ENCODE peak calls at places on chromosomes 11 and 22, in eight cellular contexts. Q, J, L, G, C, D, K and R are unnamed samples.

GRCh38 chr11:70610561-70610960 is 212.2 kb downstream of the CTTN start:
- DNase-seq in J (no peak), L (peak; percentile 41), D (no peak), Q (no peak), G (no peak), K (no peak), C (no peak), R (no peak)

GRCh38 chr11:28911829-28912228 is 803.6 kb downstream of the METTL15 start:
- DNase-seq in L (no peak), D (no peak), G (no peak), J (no peak), C (no peak), Q (no peak), K (no peak), R (no peak)

GRCh38 chr11:134743809-134744195 is 331.8 kb upstream of the B3GAT1 start:
- DNase-seq in C (no peak), K (no peak), Q (no peak), L (no peak), J (no peak), D (no peak), G (no peak), R (no peak)

GRCh38 chr22:19576460-19577421 is 52.5 kb upstream of the CLDN5 start:
- DNase-seq in L (no peak), K (no peak), C (no peak), G (peak; percentile 33), D (no peak), J (no peak), Q (no peak), R (no peak)

GRCh38 chr11:120210651-120211521 is at the start of gene OAF:
- DNase-seq in L (peak; percentile 67), D (peak; percentile 78), K (peak; percentile 51), C (peak; percentile 76), G (peak; percentile 94), J (peak; percentile 64), Q (peak; percentile 57), R (peak; percentile 78)

GRCh38 chr11:1085440-1086170 is 10.9 kb downstream of the MUC2 start:
- DNase-seq in L (peak; percentile 41), G (no peak), K (no peak), C (no peak), Q (no peak), D (no peak), J (no peak), R (no peak)

GRCh38 chr22:19174106-19175025 is 4.2 kb downstream of the SLC25A1 start:
- DNase-seq in Q (no peak), L (no peak), D (no peak), J (no peak), K (no peak), G (peak; percentile 84), C (no peak), R (peak; percentile 38)

GRCh38 chr22:17552737-17553136 is 10.6 kb upstream of the SLC25A18 start:
- DNase-seq in J (no peak), K (no peak), C (no peak), Q (peak; percentile 46), D (no peak), G (no peak), L (peak; percentile 56), R (no peak)

GRCh38 chr22:36358533-36359171 is 29.1 kb downstream of the MYH9 start:
- DNase-seq in D (no peak), C (no peak), J (no peak), L (no peak), K (no peak), Q (no peak), G (no peak), R (no peak)

GRCh38 chr11:123261345-123262106 is 66.5 kb upstream of the CLMP start:
- DNase-seq in C (peak; percentile 77), D (peak; percentile 41), Q (peak; percentile 84), J (peak; percentile 84), G (peak; percentile 97), L (peak; percentile 90), K (peak; percentile 73), R (peak; percentile 94)

GRCh38 chr22:34414467-34415440 is 494.5 kb upstream of the LARGE1 start:
- DNase-seq in Q (peak; percentile 30), C (no peak), D (peak; percentile 74), K (peak; percentile 66), J (no peak), L (no peak), G (peak; percentile 98), R (peak; percentile 74)

GRCh38 chr11:17719940-17720795 is 797 bp downstream of the MYOD1 start:
- DNase-seq in J (no peak), C (no peak), K (peak; percentile 34), G (peak; percentile 79), Q (no peak), L (no peak), D (no peak), R (no peak)

GRCh38 chr22:20319041-20319744 is 667 bp downstream of the DGCR6L start:
- DNase-seq in K (no peak), G (peak; percentile 65), L (peak; percentile 46), D (no peak), J (peak; percentile 24), Q (peak; percentile 27), C (peak; percentile 13), R (peak; percentile 23)

GRCh38 chr11:36278531-36279245 is 10.5 kb downstream of the COMMD9 start:
- DNase-seq in G (peak; percentile 49), D (no peak), J (no peak), L (no peak), Q (no peak), K (no peak), C (no peak), R (no peak)

GRCh38 chr11:23413057-23413456 is 552.8 kb upstream of the CCDC179 start:
- DNase-seq in D (no peak), J (no peak), C (no peak), G (no peak), Q (no peak), L (no peak), K (no peak), R (no peak)

GRCh38 chr22:23117890-23118646 is 23.7 kb downstream of the RSPH14 start:
- DNase-seq in D (no peak), C (no peak), K (no peak), Q (no peak), J (no peak), G (no peak), L (no peak), R (no peak)

GRCh38 chr22:45129703-45130524 is 33.8 kb upstream of the NUP50 start:
- DNase-seq in K (no peak), J (no peak), L (no peak), G (peak; percentile 22), C (no peak), Q (no peak), D (no peak), R (no peak)

GRCh38 chr11:68666854-68667253 is 17.5 kb upstream of the GAL start:
- DNase-seq in G (no peak), Q (no peak), K (no peak), L (no peak), C (peak; percentile 36), J (peak; percentile 34), D (no peak), R (no peak)

GRCh38 chr22:32622004-32622761 is 147.6 kb downstream of the FBXO7 start:
- DNase-seq in C (peak; percentile 68), J (no peak), K (no peak), Q (peak; percentile 38), G (peak; percentile 94), D (no peak), L (no peak), R (peak; percentile 72)

GRCh38 chr11:66906077-66906929 is 49.4 kb downstream of the LRFN4 start:
- DNase-seq in C (peak; percentile 40), D (no peak), J (peak; percentile 78), G (no peak), Q (no peak), K (peak; percentile 61), L (no peak), R (peak; percentile 68)

GRCh38 chr11:876550-876949 is 33.9 kb downstream of the TSPAN4 start:
- DNase-seq in G (no peak), J (no peak), L (no peak), C (no peak), K (no peak), D (no peak), Q (no peak), R (peak; percentile 77)

GRCh38 chr22:31230871-31231621 is 18.9 kb downstream of the LIMK2 start:
- DNase-seq in J (peak; percentile 68), C (peak; percentile 60), Q (peak; percentile 52), D (peak; percentile 24), G (peak; percentile 23), K (peak; percentile 40), L (no peak), R (peak; percentile 73)

GRCh38 chr22:17257578-17257977 is 38.3 kb upstream of the ADA2 start:
- DNase-seq in G (peak; percentile 75), C (no peak), Q (no peak), K (no peak), L (no peak), J (no peak), D (no peak), R (no peak)

GRCh38 chr22:45335021-45335818 is 25.5 kb downstream of the FAM118A start:
- DNase-seq in D (no peak), Q (no peak), C (no peak), L (no peak), K (no peak), G (peak; percentile 79), J (no peak), R (peak; percentile 50)

GRCh38 chr11:78868563-78868962 is 293.9 kb upstream of the NARS2 start:
- DNase-seq in D (no peak), Q (no peak), L (no peak), C (no peak), G (no peak), J (no peak), K (no peak), R (no peak)

GRCh38 chr11:17764446-17765218 is 30.1 kb downstream of the KCNC1 start:
- DNase-seq in L (peak; percentile 42), Q (no peak), K (no peak), D (no peak), G (peak; percentile 20), J (no peak), C (no peak), R (no peak)

GRCh38 chr11:66607126-66607834 is 9.2 kb upstream of the RBM14 start:
- DNase-seq in C (peak; percentile 85), K (peak; percentile 55), D (no peak), G (no peak), J (peak; percentile 53), L (no peak), Q (peak; percentile 40), R (peak; percentile 92)

GRCh38 chr11:65334696-65335295 is 1.1 kb downstream of the DPF2 start:
- DNase-seq in Q (no peak), G (no peak), L (no peak), D (no peak), C (no peak), K (no peak), J (no peak), R (no peak)
- H3K27ac ChIP-seq in Q (no peak overlapping the region), G (no peak overlapping the region), L (peak overlapping the region; percentile 87), D (peak overlapping the region; percentile 97), C (peak overlapping the region; percentile 85), K (peak overlapping the region; percentile 94), J (peak overlapping the region; percentile 88), R (peak overlapping the region; percentile 75)

GRCh38 chr11:126336646-126337045 is 18.8 kb upstream of the ST3GAL4 start:
- DNase-seq in Q (no peak), L (no peak), D (no peak), G (peak; percentile 60), C (no peak), K (no peak), J (no peak), R (no peak)
- H3K4me1 ChIP-seq in Q (peaks cover 7% of the 10 kb centered on the region), L (peaks cover 33% of the 10 kb centered on the region), D (no peaks in the 10 kb centered on the region), G (peaks cover 5% of the 10 kb centered on the region), C (peaks cover 13% of the 10 kb centered on the region), K (peaks cover 39% of the 10 kb centered on the region), J (peaks cover 20% of the 10 kb centered on the region), R (peaks cover 26% of the 10 kb centered on the region)

GRCh38 chr11:44426119-44426518 is 116.2 kb upstream of the ALX4 start:
- DNase-seq in L (no peak), J (no peak), Q (no peak), G (no peak), D (no peak), K (no peak), C (no peak), R (no peak)
- TF ChIP-seq CTCF in L (no peak), J (no peak), Q (no peak), G (no peak), D (no peak), K (no peak), C (no peak), R (no peak)

GRCh38 chr22:43413826-43414225 is 2.0 kb downstream of the MPPED1 start:
- DNase-seq in L (no peak), D (no peak), Q (no peak), J (no peak), C (no peak), K (no peak), G (no peak), R (no peak)
- H3K27ac ChIP-seq in L (no peak overlapping the region), D (no peak overlapping the region), Q (no peak overlapping the region), J (no peak overlapping the region), C (no peak overlapping the region), K (no peak overlapping the region), G (no peak overlapping the region), R (no peak overlapping the region)